ENCODE peak calls at places on chromosomes 12 and 14, in four cellular contexts. X is tibial artery; O is stimulated activated CD4-positive, alpha-beta T cell treated with anti-CD3 and anti-CD28 coated beads, Interleukin-1b, Interleukin-23, amount 100 ng/mL, for 4 hours; T is psoas muscle. F is an unnamed sample.

GRCh38 chr12:12612403-12612802 is 727 bp downstream of the CREBL2 start:
- DNase-seq in X (no peak), O (no peak), T (no peak), F (peak; percentile 31)

GRCh38 chr12:120598674-120599463 is 17.7 kb upstream of the POP5 start:
- DNase-seq in O (no peak), X (no peak), T (no peak), F (no peak)

GRCh38 chr12:47935196-47935595 is 28.2 kb upstream of the TMEM106C start:
- DNase-seq in T (peak; percentile 45), O (no peak), X (no peak), F (no peak)

GRCh38 chr12:67572492-67572891 is 76.1 kb upstream of the DYRK2 start:
- DNase-seq in T (no peak), X (no peak), O (no peak), F (no peak)

GRCh38 chr12:104691661-104692334 is 235.1 kb downstream of the CHST11 start:
- DNase-seq in T (no peak), O (no peak), X (no peak), F (no peak)

GRCh38 chr14:100086361-100086760 is 21.1 kb downstream of the EVL start:
- DNase-seq in O (no peak), X (no peak), T (no peak), F (no peak)

GRCh38 chr12:132248439-132249157 is 80.8 kb downstream of the GALNT9 start:
- DNase-seq in O (no peak), T (no peak), X (no peak), F (no peak)

GRCh38 chr14:74524076-74524812 is 30.7 kb downstream of the ISCA2 start:
- DNase-seq in T (peak; percentile 25), X (no peak), O (no peak), F (no peak)

GRCh38 chr12:6845395-6845794 is 4.7 kb downstream of the GNB3 start:
- DNase-seq in X (no peak), T (no peak), O (no peak), F (no peak)

GRCh38 chr14:65015391-65015790 is 28.7 kb downstream of the FNTB start:
- DNase-seq in T (no peak), X (no peak), O (no peak), F (no peak)

GRCh38 chr14:103058209-103059055 is 1.1 kb upstream of the CDC42BPB start:
- DNase-seq in X (no peak), O (no peak), T (no peak), F (no peak)

GRCh38 chr12:82527165-82527780 is 159.4 kb upstream of the TMTC2 start:
- DNase-seq in T (no peak), O (no peak), X (no peak), F (no peak)

GRCh38 chr12:24850486-24850885 is 98.4 kb downstream of the BCAT1 start:
- DNase-seq in T (no peak), O (no peak), X (no peak), F (no peak)

GRCh38 chr12:18421840-18422239 is 160.5 kb downstream of the PIK3C2G start:
- DNase-seq in O (no peak), X (no peak), T (no peak), F (no peak)

GRCh38 chr14:38208825-38209562 is 1.3 kb downstream of the SSTR1 start:
- DNase-seq in X (peak; percentile 23), T (peak; percentile 16), O (no peak), F (no peak)

GRCh38 chr12:57340104-57340503 is 89.1 kb upstream of the STAC3 start:
- DNase-seq in O (no peak), X (peak; percentile 55), T (peak; percentile 26), F (no peak)

GRCh38 chr12:27969901-27970390 is 2.6 kb downstream of the PTHLH start:
- DNase-seq in T (peak; percentile 31), X (peak; percentile 45), O (peak; percentile 52), F (no peak)

GRCh38 chr12:132285991-132286681 is 43.3 kb downstream of the GALNT9 start:
- DNase-seq in T (peak; percentile 40), O (no peak), X (peak; percentile 29), F (no peak)

GRCh38 chr12:121762269-121762668 is 31.2 kb downstream of the RHOF start:
- DNase-seq in X (no peak), O (no peak), T (no peak), F (no peak)